ENCODE peak calls at places on chromosomes 1 and 21, in six cellular contexts. G is sigmoid colon, C is GM23338, M is prostate gland, Z is breast epithelium, U is stomach. I is an unnamed sample.

GRCh38 chr1:38179423-38179822 is 132.8 kb upstream of the POU3F1 start:
- DNase-seq in G (no peak), C (no peak), M (no peak), Z (no peak), U (no peak), I (no peak)

GRCh38 chr1:91742848-91743292 is 143.1 kb downstream of the TGFBR3 start:
- DNase-seq in G (peak; percentile 91), C (no peak), M (peak; percentile 55), Z (no peak), U (no peak), I (no peak)

GRCh38 chr1:203442821-203443220 is 32.8 kb upstream of the PRELP start:
- DNase-seq in G (no peak), C (no peak), M (no peak), Z (no peak), U (no peak), I (no peak)

GRCh38 chr1:167342846-167343245 is 122.2 kb downstream of the POU2F1 start:
- DNase-seq in G (no peak), C (peak; percentile 64), M (no peak), Z (no peak), U (no peak), I (no peak)

GRCh38 chr1:224874775-224875174 is 54.7 kb upstream of the DNAH14 start:
- DNase-seq in G (no peak), C (no peak), M (no peak), Z (no peak), U (no peak), I (no peak)

GRCh38 chr1:203625623-203626189 is 926 bp upstream of the ATP2B4 start:
- DNase-seq in G (no peak), C (no peak), M (peak; percentile 60), Z (no peak), U (no peak), I (peak; percentile 75)

GRCh38 chr1:155309423-155310021 is 856 bp downstream of the FDPS start:
- DNase-seq in G (no peak), C (no peak), M (peak; percentile 27), Z (no peak), U (peak; percentile 65), I (no peak)

GRCh38 chr1:23699280-23700179 is 7.9 kb downstream of the RPL11 start:
- DNase-seq in G (no peak), C (no peak), M (no peak), Z (no peak), U (no peak), I (no peak)

GRCh38 chr1:206513312-206514111 is 6.2 kb downstream of the RASSF5 start:
- DNase-seq in G (peak; percentile 90), C (no peak), M (peak; percentile 64), Z (no peak), U (no peak), I (no peak)

GRCh38 chr21:26236281-26236680 is 65.7 kb upstream of the APP start:
- DNase-seq in G (no peak), C (no peak), M (no peak), Z (no peak), U (no peak), I (no peak)

GRCh38 chr1:221217029-221217428 is 337.8 kb downstream of the HLX start:
- DNase-seq in G (no peak), C (no peak), M (no peak), Z (no peak), U (no peak), I (no peak)

DNA sequence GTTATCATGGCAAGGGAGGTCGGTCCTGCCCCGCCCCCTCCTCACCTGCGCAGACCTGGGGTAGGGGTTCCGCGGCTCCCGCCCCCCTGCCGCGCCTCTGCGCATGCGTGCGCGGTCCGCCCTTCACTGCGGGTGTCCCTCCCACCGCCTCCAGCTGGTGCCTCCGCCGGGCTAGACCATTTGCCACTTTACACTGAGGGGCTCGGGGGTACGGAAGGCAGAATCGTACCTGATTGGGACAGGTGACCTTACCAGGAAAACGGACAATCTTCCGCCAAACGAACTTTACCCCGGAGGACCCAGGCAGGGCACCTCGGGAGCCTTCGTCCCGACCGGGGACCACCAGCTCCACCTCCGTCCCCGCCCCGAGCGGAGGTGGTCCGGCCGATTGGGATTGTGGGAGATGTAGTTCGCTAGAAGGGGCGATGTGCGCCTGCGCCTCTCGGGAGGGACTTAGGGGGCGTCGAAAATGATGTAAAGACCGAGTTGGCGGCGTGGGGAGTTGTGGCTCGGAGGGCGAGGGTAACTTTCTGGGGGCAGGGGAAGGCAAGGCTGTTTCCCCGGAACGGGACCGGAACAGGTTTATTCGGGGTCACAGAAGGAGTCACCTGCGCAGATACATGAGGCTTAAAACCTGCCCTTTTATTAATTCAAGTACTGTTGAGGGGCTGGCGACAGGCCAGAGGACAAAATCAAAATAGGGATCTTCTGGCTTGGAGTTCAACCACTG is at the start of gene DNAJC28:
- DNase-seq in G (peak; percentile 96), C (peak; percentile 99), M (peak; percentile 89), Z (peak; percentile 88), U (peak; percentile 94), I (peak; percentile 78)
- TF ChIP-seq POLR2AphosphoS5 in G (peak; percentile 49), C (peak; percentile 89), M (peak; percentile 92), Z (peak; percentile 78), U (peak; percentile 66), I (no peak)

GRCh38 chr1:32992489-32993214 is 28.0 kb upstream of the RNF19B start:
- DNase-seq in G (peak; percentile 83), C (peak; percentile 82), M (peak; percentile 76), Z (peak; percentile 72), U (peak; percentile 89), I (peak; percentile 83)
- TF ChIP-seq POLR2AphosphoS5 in G (no peak), C (no peak), M (peak; percentile 52), Z (no peak), U (peak; percentile 76), I (peak; percentile 92)

GRCh38 chr1:192852001-192852400 is 43.2 kb downstream of the RGS2 start:
- DNase-seq in G (no peak), C (no peak), M (no peak), Z (no peak), U (no peak), I (no peak)
- TF ChIP-seq POLR2AphosphoS5 in G (no peak), C (no peak), M (no peak), Z (no peak), U (no peak), I (no peak)

GRCh38 chr1:211675230-211676105 is at the start of gene NEK2:
- DNase-seq in G (peak; percentile 91), C (peak; percentile 99), M (peak; percentile 91), Z (peak; percentile 84), U (peak; percentile 92), I (peak; percentile 98)

GRCh38 chr1:211680752-211681327 is 5.4 kb upstream of the NEK2 start:
- DNase-seq in G (peak; percentile 78), C (peak; percentile 84), M (peak; percentile 59), Z (no peak), U (peak; percentile 70), I (peak; percentile 78)

GRCh38 chr1:211677659-211678058 is 2.2 kb upstream of the NEK2 start:
- DNase-seq in G (no peak), C (no peak), M (no peak), Z (no peak), U (no peak), I (peak; percentile 50)

DNA sequence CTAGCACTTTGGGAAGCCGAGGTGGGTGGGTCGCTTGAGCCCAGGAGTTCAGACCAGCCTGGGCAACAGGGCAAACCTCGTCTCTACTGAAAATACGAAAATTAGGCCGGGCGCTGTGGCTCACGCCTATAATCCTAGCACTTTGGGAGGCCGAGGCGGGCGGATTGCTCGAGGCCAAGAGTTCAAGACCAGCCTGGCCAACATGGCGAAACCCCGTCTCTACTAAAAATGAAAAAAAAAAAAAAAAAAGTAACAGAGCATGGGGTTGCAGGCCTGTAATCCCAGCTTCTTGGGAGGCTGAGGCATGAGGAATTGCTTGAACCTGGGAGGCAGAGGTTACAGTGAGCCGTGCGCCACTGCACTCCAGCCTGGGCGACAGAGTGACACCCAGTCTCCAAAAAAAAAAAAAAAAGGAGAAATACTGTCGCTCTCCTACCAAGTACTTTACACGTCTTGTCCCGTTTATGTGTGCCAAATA is 724 bp upstream of the NEK2 start:
- DNase-seq in G (no peak), C (no peak), M (no peak), Z (no peak), U (no peak), I (no peak)
- TF ChIP-seq POLR2AphosphoS5 in G (no peak), C (no peak), M (no peak), Z (no peak), U (no peak), I (no peak)

DNA sequence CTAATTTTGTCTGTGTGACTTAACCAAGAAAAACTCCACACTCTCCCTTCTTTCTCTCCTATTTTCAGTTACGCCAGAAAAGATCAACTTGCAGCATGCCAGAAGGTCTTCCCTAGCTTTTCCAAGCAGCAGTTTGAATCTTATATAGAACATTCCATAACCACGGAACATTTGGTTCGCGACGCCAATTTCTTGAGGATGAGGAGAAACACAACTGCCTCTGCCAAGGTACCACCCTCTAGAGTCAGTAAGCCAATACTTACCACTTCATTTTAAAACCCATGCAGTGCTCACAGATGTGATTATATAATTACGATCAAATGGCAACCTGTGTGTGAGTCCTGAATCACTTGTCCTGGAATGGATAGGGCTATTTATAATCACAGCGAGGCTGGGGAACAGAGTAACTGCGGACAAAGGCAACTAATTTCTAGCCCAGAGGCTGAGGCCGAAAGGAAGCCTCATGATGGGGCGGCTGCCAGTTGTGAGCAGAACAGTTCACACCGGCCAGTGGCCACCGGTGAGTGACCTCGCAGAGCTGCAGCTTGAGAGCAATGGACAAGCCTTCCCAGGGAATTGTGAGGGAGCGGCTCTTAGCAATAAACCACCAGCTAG is 43.2 kb upstream of the BACE2 start:
- DNase-seq in G (no peak), C (no peak), M (no peak), Z (no peak), U (no peak), I (no peak)
- TF ChIP-seq POLR2AphosphoS5 in G (no peak), C (no peak), M (no peak), Z (no peak), U (no peak), I (no peak)

GRCh38 chr1:21854090-21854750 is 42.2 kb downstream of the LDLRAD2 start:
- DNase-seq in G (no peak), C (no peak), M (no peak), Z (no peak), U (no peak), I (no peak)
- TF ChIP-seq POLR2AphosphoS5 in G (no peak), C (no peak), M (no peak), Z (no peak), U (no peak), I (no peak)

I was measured in HL-60.